ENCODE peak calls at places on chromosome 7, in eight cellular contexts. L, D, M, B, K, E, R and J are unnamed samples.

GRCh38 chr7:93715234-93715633 is 140.7 kb upstream of the CALCR start:
- DNase-seq in D (no peak), E (no peak), L (no peak), R (no peak), M (no peak), K (peak; percentile 63), B (peak; percentile 46), J (peak; percentile 58)

GRCh38 chr7:150903627-150904026 is 51.3 kb downstream of the AOC1 start:
- DNase-seq in M (peak; percentile 23), L (peak; percentile 87), D (no peak), B (peak; percentile 55), E (no peak), K (no peak), R (no peak), J (peak; percentile 92)

GRCh38 chr7:133540096-133540860 is 287.4 kb downstream of the EXOC4 start:
- DNase-seq in M (no peak), B (peak; percentile 15), D (no peak), R (no peak), L (no peak), K (no peak), E (no peak), J (no peak)

GRCh38 chr7:1676550-1677071 is 6.5 kb downstream of the ELFN1 start:
- DNase-seq in E (no peak), D (no peak), B (no peak), L (no peak), K (no peak), M (no peak), R (no peak), J (no peak)

GRCh38 chr7:129952164-129952652 is 552 bp downstream of the UBE2H start:
- DNase-seq in K (peak; percentile 66), L (peak; percentile 68), D (no peak), M (peak; percentile 63), E (no peak), R (no peak), B (peak; percentile 28), J (peak; percentile 80)

GRCh38 chr7:31017036-31017747 is 34.9 kb upstream of the ADCYAP1R1 start:
- DNase-seq in D (no peak), B (no peak), R (no peak), L (no peak), E (no peak), M (no peak), K (no peak), J (no peak)

GRCh38 chr7:150336746-150337145 is 4.7 kb downstream of the RARRES2 start:
- DNase-seq in L (peak; percentile 25), R (no peak), E (no peak), D (no peak), M (no peak), B (no peak), K (no peak), J (no peak)

GRCh38 chr7:6250364-6250833 is 22.0 kb downstream of the CYTH3 start:
- DNase-seq in E (no peak), M (no peak), R (peak; percentile 21), L (no peak), K (no peak), B (no peak), D (no peak), J (no peak)

GRCh38 chr7:6440381-6440780 is 7.4 kb downstream of the DAGLB start:
- DNase-seq in M (no peak), L (no peak), R (no peak), E (no peak), K (no peak), D (no peak), B (no peak), J (no peak)

GRCh38 chr7:158325530-158326381 is 261.9 kb downstream of the PTPRN2 start:
- DNase-seq in E (no peak), D (no peak), L (no peak), R (no peak), M (peak; percentile 27), B (no peak), K (no peak), J (peak; percentile 10)

GRCh38 chr7:150986099-150986512 is 4.7 kb upstream of the NOS3 start:
- DNase-seq in E (no peak), M (no peak), L (peak; percentile 58), B (peak; percentile 29), R (no peak), K (peak; percentile 70), D (no peak), J (peak; percentile 91)

GRCh38 chr7:139883814-139884213 is 54.8 kb downstream of the TBXAS1 start:
- DNase-seq in R (no peak), B (no peak), L (no peak), D (no peak), E (no peak), M (no peak), K (no peak), J (no peak)

GRCh38 chr7:38512704-38513103 is 118.5 kb downstream of the AMPH start:
- DNase-seq in D (no peak), K (no peak), M (no peak), R (no peak), B (no peak), L (no peak), E (no peak), J (no peak)

GRCh38 chr7:150481207-150481920 is 30.9 kb downstream of the GIMAP8 start:
- DNase-seq in K (no peak), R (no peak), E (no peak), B (no peak), M (no peak), D (peak; percentile 13), L (no peak), J (no peak)

GRCh38 chr7:25496394-25497103 is 268.3 kb upstream of the NPVF start:
- DNase-seq in D (no peak), E (no peak), R (no peak), B (no peak), K (no peak), L (no peak), M (no peak), J (no peak)

GRCh38 chr7:139159900-139160675 is 50.6 kb upstream of the ZC3HAV1 start:
- DNase-seq in B (no peak), R (no peak), D (no peak), M (no peak), E (no peak), K (no peak), L (no peak), J (no peak)

GRCh38 chr7:2537981-2538851 is 17.1 kb downstream of the BRAT1 start:
- DNase-seq in L (no peak), E (no peak), M (no peak), K (no peak), R (no peak), B (no peak), D (no peak), J (no peak)

GRCh38 chr7:148701414-148701813 is 2.7 kb downstream of the CUL1 start:
- DNase-seq in E (no peak), B (peak; percentile 26), K (no peak), L (no peak), M (no peak), R (no peak), D (no peak), J (no peak)

GRCh38 chr7:133484135-133484534 is 231.3 kb downstream of the EXOC4 start:
- DNase-seq in D (peak; percentile 15), K (no peak), L (no peak), B (no peak), R (peak; percentile 24), E (no peak), M (no peak), J (no peak)

GRCh38 chr7:45082831-45083331 is 5.9 kb downstream of the NACAD start:
- DNase-seq in B (no peak), K (peak; percentile 33), E (no peak), M (no peak), L (peak; percentile 19), R (no peak), D (no peak), J (peak; percentile 70)

GRCh38 chr7:6652446-6653011 is 15.4 kb downstream of the ZNF316 start:
- DNase-seq in K (peak; percentile 34), D (no peak), B (no peak), M (no peak), E (no peak), R (no peak), L (no peak), J (no peak)

GRCh38 chr7:33591481-33591880 is 313.9 kb upstream of the BMPER start:
- DNase-seq in D (no peak), B (no peak), K (no peak), M (no peak), R (no peak), L (no peak), E (no peak), J (no peak)

GRCh38 chr7:123439186-123439585 is 95.2 kb downstream of the IQUB start:
- DNase-seq in L (no peak), K (no peak), B (no peak), D (no peak), M (no peak), R (no peak), E (no peak), J (no peak)

GRCh38 chr7:143384741-143385631 is 3.8 kb downstream of the ZYX start:
- DNase-seq in M (no peak), E (no peak), B (no peak), R (no peak), K (no peak), D (no peak), L (no peak), J (no peak)

GRCh38 chr7:55639640-55640039 is 67.3 kb upstream of the VOPP1 start:
- DNase-seq in B (no peak), D (no peak), L (no peak), R (no peak), K (no peak), E (no peak), M (no peak), J (no peak)

GRCh38 chr7:16420649-16421332 is 547 bp downstream of the CRPPA start:
- DNase-seq in R (peak; percentile 85), L (peak; percentile 90), K (peak; percentile 89), B (peak; percentile 78), M (peak; percentile 82), D (peak; percentile 56), E (peak; percentile 67), J (peak; percentile 97)

GRCh38 chr7:34260282-34260681 is 354.9 kb downstream of the BMPER start:
- DNase-seq in R (no peak), E (no peak), L (no peak), B (peak; percentile 64), M (no peak), K (no peak), D (no peak), J (no peak)

GRCh38 chr7:78095549-78095948 is 297.0 kb downstream of the PHTF2 start:
- DNase-seq in E (no peak), D (no peak), R (no peak), L (no peak), M (no peak), B (no peak), K (no peak), J (no peak)

GRCh38 chr7:24907311-24907886 is 72.6 kb downstream of the OSBPL3 start:
- DNase-seq in B (no peak), E (no peak), M (no peak), L (no peak), K (no peak), D (no peak), R (peak; percentile 51), J (peak; percentile 53)

GRCh38 chr7:20270867-20271266 is 53.7 kb upstream of the MACC1 start:
- DNase-seq in R (no peak), L (no peak), M (no peak), B (no peak), E (no peak), K (no peak), D (no peak), J (no peak)

GRCh38 chr7:107694395-107694794 is 33.8 kb downstream of the SLC26A4 start:
- DNase-seq in L (no peak), D (no peak), E (no peak), R (no peak), B (no peak), K (no peak), M (no peak), J (no peak)

GRCh38 chr7:157676001-157676400 is 339.2 kb downstream of the DNAJB6 start:
- DNase-seq in E (no peak), R (no peak), K (no peak), B (no peak), L (no peak), D (no peak), M (no peak), J (no peak)

GRCh38 chr7:32204361-32205018 is 134.3 kb upstream of the PDE1C start:
- DNase-seq in L (peak; percentile 28), M (peak; percentile 70), R (no peak), D (no peak), K (peak; percentile 77), B (peak; percentile 63), E (no peak), J (peak; percentile 79)